ENCODE peak calls at places on chromosomes 13 and 19, in four cellular contexts. Y, A, G and E are unnamed samples.

GRCh38 chr19:7869910-7870511 is 4.2 kb downstream of the PRR36 start:
- DNase-seq in Y (peak; percentile 8), A (peak; percentile 97), G (peak; percentile 85), E (peak; percentile 82)

GRCh38 chr13:30192320-30193093 is 114.8 kb downstream of the KATNAL1 start:
- DNase-seq in G (no peak), Y (no peak), A (no peak), E (no peak)

GRCh38 chr13:65499251-65499650 is 1730.9 kb downstream of the PCDH9 start:
- DNase-seq in G (no peak), Y (no peak), A (no peak), E (no peak)

GRCh38 chr13:113955691-113956090 is 18.2 kb downstream of the C13orf46 start:
- DNase-seq in G (no peak), Y (no peak), A (no peak), E (no peak)

GRCh38 chr13:72244788-72245187 is 377.8 kb upstream of the DACH1 start:
- DNase-seq in G (no peak), Y (no peak), A (no peak), E (no peak)

GRCh38 chr19:41626877-41627276 is at the start of gene CEACAM4:
- DNase-seq in Y (no peak), A (peak; percentile 13), G (no peak), E (no peak)

GRCh38 chr19:33723512-33723911 is 73.2 kb upstream of the KCTD15 start:
- DNase-seq in G (no peak), A (no peak), Y (no peak), E (no peak)

GRCh38 chr19:56301886-56302620 is 12.6 kb downstream of the ZSCAN5A start:
- DNase-seq in Y (no peak), A (no peak), G (no peak), E (no peak)

GRCh38 chr19:41792513-41793413 is 3.6 kb upstream of the CEACAM3 start:
- DNase-seq in A (peak; percentile 73), Y (peak; percentile 36), G (peak; percentile 76), E (peak; percentile 63)

GRCh38 chr13:80132741-80133601 is 208.0 kb downstream of the SPRY2 start:
- DNase-seq in Y (peak; percentile 62), G (no peak), A (no peak), E (peak; percentile 65)

GRCh38 chr19:30744741-30745475 is 372.7 kb downstream of the ZNF536 start:
- DNase-seq in Y (no peak), A (no peak), G (peak; percentile 20), E (no peak)
- H3K56ac ChIP-seq in Y (no peak overlapping the region), A (no peak overlapping the region), G (no peak overlapping the region), E (no peak overlapping the region)

DNA sequence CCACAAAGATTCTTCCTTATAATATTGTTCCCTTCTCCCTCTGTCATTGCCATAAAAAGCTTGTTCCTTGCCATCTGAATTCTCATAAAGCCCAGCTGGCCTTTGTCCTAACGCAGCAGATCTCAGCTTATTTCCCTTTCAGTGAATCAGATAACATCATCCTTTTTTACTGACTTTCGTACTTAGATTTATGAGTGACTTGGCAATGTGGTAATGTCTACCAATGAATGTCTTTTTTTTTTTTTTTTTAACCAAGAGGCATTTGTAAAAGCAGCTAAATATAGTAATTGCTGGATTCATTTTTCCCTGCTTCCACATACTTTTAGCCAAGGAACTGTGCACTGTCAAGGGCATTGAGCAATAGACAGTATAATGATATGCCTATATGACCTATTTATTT is 82.0 kb upstream of the RUBCNL start:
- DNase-seq in G (no peak), Y (no peak), A (no peak), E (no peak)
- H3K18ac ChIP-seq in G (no peak overlapping the region), Y (no peak overlapping the region), A (no peak overlapping the region), E (no peak overlapping the region)

DNA sequence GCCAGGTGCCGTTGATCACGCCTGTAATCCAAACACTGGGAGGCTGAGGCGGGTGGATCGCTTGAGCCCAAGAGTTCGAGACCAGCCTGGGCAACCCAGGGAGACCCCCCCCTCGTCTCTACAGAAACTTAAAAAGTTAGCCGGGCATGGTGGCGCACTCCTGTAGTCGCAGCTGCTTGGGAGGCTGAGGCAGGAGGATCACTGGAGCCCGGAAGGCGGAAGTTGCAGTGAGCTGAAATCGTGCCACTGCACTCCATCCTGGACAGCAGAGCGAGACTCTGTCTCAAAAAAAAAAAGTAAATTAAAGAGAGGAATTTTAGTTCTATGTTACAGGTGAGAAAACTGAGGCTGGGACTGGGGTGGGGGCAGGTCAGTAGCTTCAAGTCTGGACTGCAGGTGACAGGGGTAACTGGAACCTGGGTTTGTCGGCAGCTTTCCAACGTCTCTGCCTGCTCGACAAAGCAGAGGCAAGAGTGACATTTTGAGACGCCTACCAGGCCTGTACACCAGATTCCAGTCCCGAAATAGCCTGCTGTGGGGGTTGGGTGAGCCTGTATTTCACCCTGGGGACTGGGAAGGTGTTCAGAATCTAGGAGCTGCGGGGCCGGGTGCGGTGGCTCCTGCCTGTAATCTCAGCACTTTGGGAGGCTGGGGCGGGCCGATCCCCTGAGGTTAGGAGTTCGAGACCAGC is 1.2 kb downstream of the SELENOW start:
- DNase-seq in G (no peak), A (no peak), Y (no peak), E (no peak)
- H3K56ac ChIP-seq in G (no peak overlapping the region), A (no peak overlapping the region), Y (no peak overlapping the region), E (peak overlapping the region; percentile 100)

GRCh38 chr13:107370036-107370785 is 802.3 kb upstream of the ARGLU1 start:
- DNase-seq in A (no peak), G (no peak), Y (peak; percentile 90), E (no peak)
- H3K18ac ChIP-seq in A (no peak overlapping the region), G (no peak overlapping the region), Y (peak overlapping the region; percentile 94), E (no peak overlapping the region)

GRCh38 chr13:108496364-108497215 is 132.8 kb upstream of the MYO16 start:
- DNase-seq in Y (no peak), A (peak; percentile 41), G (peak; percentile 46), E (peak; percentile 51)

GRCh38 chr13:108494991-108495661 is 134.3 kb upstream of the MYO16 start:
- DNase-seq in Y (no peak), G (peak; percentile 57), A (peak; percentile 37), E (peak; percentile 47)

GRCh38 chr13:108495686-108496363 is 133.6 kb upstream of the MYO16 start:
- DNase-seq in Y (no peak), G (peak; percentile 76), A (peak; percentile 59), E (peak; percentile 50)
- H3K56ac ChIP-seq in Y (no peak overlapping the region), G (no peak overlapping the region), A (no peak overlapping the region), E (peak overlapping the region; percentile 80)

GRCh38 chr19:40337594-40337993 is 10.6 kb downstream of the C19orf47 start:
- DNase-seq in A (no peak), Y (no peak), G (no peak), E (no peak)
- H3K18ac ChIP-seq in A (no peak overlapping the region), Y (no peak overlapping the region), G (no peak overlapping the region), E (no peak overlapping the region)